ENCODE peak calls at places on chromosomes 12 and 14, in ten cellular contexts. One of them, this sample, is unnamed. For H3K9me3, the result is how much of the 10 kb centered on the place peaks cover.

GRCh38 chr14:95314609-95315008 is 5.1 kb downstream of the CLMN start:
- DNase-seq in testis: no peak
- DNase-seq in body of pancreas: no peak
- DNase-seq in PC-9: peak
- DNase-seq in CD4-positive, alpha-beta T cell: no peak
- DNase-seq in right atrium auricular region: no peak
- DNase-seq in breast epithelium: peak
- DNase-seq in mucosa of descending colon: peak
- DNase-seq in left lung: no peak
- DNase-seq in fibroblast of lung: peak
- DNase-seq in this sample: no peak

GRCh38 chr14:65414961-65415589 is 2.5 kb downstream of the FUT8 start:
- DNase-seq in testis: peak
- DNase-seq in body of pancreas: peak
- DNase-seq in PC-9: no peak
- DNase-seq in CD4-positive, alpha-beta T cell: no peak
- DNase-seq in right atrium auricular region: no peak
- DNase-seq in breast epithelium: no peak
- DNase-seq in mucosa of descending colon: no peak
- DNase-seq in left lung: no peak
- DNase-seq in fibroblast of lung: peak
- DNase-seq in this sample: no peak

GRCh38 chr12:56103066-56103711 is 1.2 kb upstream of the PA2G4 start:
- DNase-seq in testis: no peak
- DNase-seq in body of pancreas: no peak
- DNase-seq in PC-9: no peak
- DNase-seq in CD4-positive, alpha-beta T cell: no peak
- DNase-seq in right atrium auricular region: no peak
- DNase-seq in breast epithelium: no peak
- DNase-seq in mucosa of descending colon: no peak
- DNase-seq in left lung: no peak
- DNase-seq in fibroblast of lung: no peak
- DNase-seq in this sample: no peak

GRCh38 chr12:46921048-46921753 is 95.4 kb upstream of the SLC38A4 start:
- DNase-seq in testis: no peak
- DNase-seq in body of pancreas: no peak
- DNase-seq in PC-9: no peak
- DNase-seq in CD4-positive, alpha-beta T cell: no peak
- DNase-seq in right atrium auricular region: no peak
- DNase-seq in breast epithelium: no peak
- DNase-seq in mucosa of descending colon: no peak
- DNase-seq in left lung: no peak
- DNase-seq in fibroblast of lung: peak
- DNase-seq in this sample: no peak

GRCh38 chr14:86574026-86574777 is 1044.3 kb downstream of the FLRT2 start:
- DNase-seq in testis: no peak
- DNase-seq in body of pancreas: no peak
- DNase-seq in PC-9: no peak
- DNase-seq in CD4-positive, alpha-beta T cell: no peak
- DNase-seq in right atrium auricular region: no peak
- DNase-seq in breast epithelium: no peak
- DNase-seq in mucosa of descending colon: no peak
- DNase-seq in left lung: no peak
- DNase-seq in fibroblast of lung: peak
- DNase-seq in this sample: no peak

GRCh38 chr12:47707355-47707754 is 1.5 kb upstream of the RPAP3 start:
- DNase-seq in testis: no peak
- DNase-seq in body of pancreas: no peak
- DNase-seq in PC-9: no peak
- DNase-seq in CD4-positive, alpha-beta T cell: no peak
- DNase-seq in right atrium auricular region: no peak
- DNase-seq in breast epithelium: no peak
- DNase-seq in mucosa of descending colon: no peak
- DNase-seq in left lung: no peak
- DNase-seq in fibroblast of lung: no peak
- DNase-seq in this sample: no peak

GRCh38 chr14:44795725-44796124 is 166.0 kb downstream of the KLHL28 start:
- DNase-seq in testis: no peak
- DNase-seq in body of pancreas: no peak
- DNase-seq in PC-9: peak
- DNase-seq in CD4-positive, alpha-beta T cell: no peak
- DNase-seq in right atrium auricular region: no peak
- DNase-seq in breast epithelium: no peak
- DNase-seq in mucosa of descending colon: no peak
- DNase-seq in left lung: no peak
- DNase-seq in fibroblast of lung: peak
- DNase-seq in this sample: no peak

GRCh38 chr12:52130695-52131094 is 51.2 kb downstream of the SMIM41 start:
- DNase-seq in testis: peak
- DNase-seq in body of pancreas: no peak
- DNase-seq in PC-9: no peak
- DNase-seq in CD4-positive, alpha-beta T cell: no peak
- DNase-seq in right atrium auricular region: no peak
- DNase-seq in breast epithelium: peak
- DNase-seq in mucosa of descending colon: no peak
- DNase-seq in left lung: peak
- DNase-seq in fibroblast of lung: no peak
- DNase-seq in this sample: no peak

DNA sequence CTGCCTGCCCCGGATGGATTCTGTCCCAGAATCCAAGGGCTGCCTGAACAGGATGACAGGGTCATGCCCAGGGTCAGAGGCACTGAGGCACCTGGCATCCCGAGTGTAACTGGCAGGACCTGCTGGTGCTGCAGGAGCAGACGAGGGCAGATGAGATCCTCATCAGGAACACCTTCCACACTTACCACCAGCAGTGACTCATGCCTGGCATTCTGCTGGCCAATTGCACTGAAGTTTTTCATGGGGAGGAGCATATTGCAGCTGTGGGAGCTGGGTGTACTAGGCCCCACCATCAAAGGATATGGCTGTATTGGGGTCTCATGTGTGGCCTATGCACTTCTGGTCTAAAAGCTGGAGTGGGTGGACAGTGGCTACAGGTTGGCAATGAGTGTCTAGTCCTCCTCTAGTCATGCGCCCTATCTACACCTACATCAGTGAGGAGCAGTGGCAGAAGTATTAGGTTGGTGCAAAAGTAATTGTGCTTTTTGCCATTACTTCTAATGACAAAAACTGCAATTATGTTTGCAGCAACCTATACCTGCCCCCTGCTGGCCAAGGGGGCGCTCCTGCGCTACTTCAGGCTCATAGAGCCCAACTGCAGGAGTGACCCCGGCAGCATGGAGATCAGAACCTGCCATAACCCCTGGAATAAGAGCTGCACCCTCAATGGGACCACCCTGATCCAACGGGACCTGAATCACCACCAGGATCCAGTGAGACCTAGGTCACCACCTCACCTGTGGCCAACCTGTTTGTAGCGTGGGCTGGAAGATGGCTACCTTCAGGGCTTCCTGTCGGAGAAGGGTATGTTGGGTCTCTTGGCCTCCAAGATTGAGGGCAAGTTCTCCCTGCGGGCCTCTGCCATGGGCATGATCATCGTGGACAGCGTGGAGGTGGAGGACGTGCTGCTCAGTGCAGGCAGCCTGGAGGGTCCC is 8.0 kb upstream of the C12orf42 start:
- DNase-seq in testis: peak
- DNase-seq in body of pancreas: peak
- DNase-seq in PC-9: no peak
- DNase-seq in CD4-positive, alpha-beta T cell: peak
- DNase-seq in right atrium auricular region: no peak
- DNase-seq in breast epithelium: no peak
- DNase-seq in mucosa of descending colon: peak
- DNase-seq in left lung: no peak
- DNase-seq in fibroblast of lung: no peak
- DNase-seq in this sample: peak
- TF ChIP-seq CTCF in testis: peak
- TF ChIP-seq CTCF in body of pancreas: peak
- TF ChIP-seq CTCF in PC-9: peak
- TF ChIP-seq CTCF in CD4-positive, alpha-beta T cell: peak
- TF ChIP-seq CTCF in right atrium auricular region: peak
- TF ChIP-seq CTCF in breast epithelium: no peak
- TF ChIP-seq CTCF in mucosa of descending colon: peak
- TF ChIP-seq CTCF in left lung: peak
- TF ChIP-seq CTCF in fibroblast of lung: no peak
- TF ChIP-seq CTCF in this sample: peak

DNA sequence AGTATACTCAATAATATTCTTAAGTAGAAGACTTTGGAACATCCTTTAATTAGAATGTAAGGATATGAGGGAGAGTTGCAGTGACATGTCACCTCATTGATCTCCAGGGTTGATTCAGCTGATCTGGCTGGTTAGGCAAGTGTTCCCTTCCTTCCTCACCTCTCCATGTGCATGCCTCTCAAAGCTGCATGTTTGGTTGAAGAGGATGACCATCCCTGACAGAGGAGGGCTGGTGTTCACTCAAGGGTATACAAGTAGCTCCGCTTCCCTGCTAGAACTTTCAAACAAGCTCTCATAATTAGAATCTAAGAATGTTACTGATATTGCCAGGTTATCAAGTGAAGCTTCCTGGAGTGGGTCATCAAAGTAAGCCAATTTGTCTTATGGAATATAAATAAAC is 341.1 kb upstream of the FLRT2 start:
- DNase-seq in testis: no peak
- DNase-seq in body of pancreas: no peak
- DNase-seq in PC-9: no peak
- DNase-seq in CD4-positive, alpha-beta T cell: no peak
- DNase-seq in right atrium auricular region: no peak
- DNase-seq in breast epithelium: no peak
- DNase-seq in mucosa of descending colon: no peak
- DNase-seq in left lung: no peak
- DNase-seq in fibroblast of lung: no peak
- DNase-seq in this sample: no peak
- H3K9me3 ChIP-seq in testis: under half
- H3K9me3 ChIP-seq in body of pancreas: under half
- H3K9me3 ChIP-seq in PC-9: under half
- H3K9me3 ChIP-seq in CD4-positive, alpha-beta T cell: under half
- H3K9me3 ChIP-seq in right atrium auricular region: under half
- H3K9me3 ChIP-seq in breast epithelium: under half
- H3K9me3 ChIP-seq in mucosa of descending colon: under half
- H3K9me3 ChIP-seq in left lung: under half
- H3K9me3 ChIP-seq in fibroblast of lung: under half
- H3K9me3 ChIP-seq in this sample: under half

GRCh38 chr14:20469890-20470858 is 968 bp downstream of the PNP start:
- DNase-seq in testis: peak
- DNase-seq in body of pancreas: peak
- DNase-seq in PC-9: peak
- DNase-seq in CD4-positive, alpha-beta T cell: no peak
- DNase-seq in right atrium auricular region: peak
- DNase-seq in breast epithelium: no peak
- DNase-seq in mucosa of descending colon: peak
- DNase-seq in left lung: no peak
- DNase-seq in fibroblast of lung: peak
- DNase-seq in this sample: peak

GRCh38 chr14:20472566-20473206 is 3.5 kb downstream of the PNP start:
- DNase-seq in testis: no peak
- DNase-seq in body of pancreas: no peak
- DNase-seq in PC-9: no peak
- DNase-seq in CD4-positive, alpha-beta T cell: no peak
- DNase-seq in right atrium auricular region: no peak
- DNase-seq in breast epithelium: no peak
- DNase-seq in mucosa of descending colon: no peak
- DNase-seq in left lung: no peak
- DNase-seq in fibroblast of lung: no peak
- DNase-seq in this sample: no peak

GRCh38 chr14:20468773-20469241 is 399 bp upstream of the PNP start:
- DNase-seq in testis: no peak
- DNase-seq in body of pancreas: no peak
- DNase-seq in PC-9: no peak
- DNase-seq in CD4-positive, alpha-beta T cell: no peak
- DNase-seq in right atrium auricular region: no peak
- DNase-seq in breast epithelium: no peak
- DNase-seq in mucosa of descending colon: no peak
- DNase-seq in left lung: peak
- DNase-seq in fibroblast of lung: no peak
- DNase-seq in this sample: no peak

DNA sequence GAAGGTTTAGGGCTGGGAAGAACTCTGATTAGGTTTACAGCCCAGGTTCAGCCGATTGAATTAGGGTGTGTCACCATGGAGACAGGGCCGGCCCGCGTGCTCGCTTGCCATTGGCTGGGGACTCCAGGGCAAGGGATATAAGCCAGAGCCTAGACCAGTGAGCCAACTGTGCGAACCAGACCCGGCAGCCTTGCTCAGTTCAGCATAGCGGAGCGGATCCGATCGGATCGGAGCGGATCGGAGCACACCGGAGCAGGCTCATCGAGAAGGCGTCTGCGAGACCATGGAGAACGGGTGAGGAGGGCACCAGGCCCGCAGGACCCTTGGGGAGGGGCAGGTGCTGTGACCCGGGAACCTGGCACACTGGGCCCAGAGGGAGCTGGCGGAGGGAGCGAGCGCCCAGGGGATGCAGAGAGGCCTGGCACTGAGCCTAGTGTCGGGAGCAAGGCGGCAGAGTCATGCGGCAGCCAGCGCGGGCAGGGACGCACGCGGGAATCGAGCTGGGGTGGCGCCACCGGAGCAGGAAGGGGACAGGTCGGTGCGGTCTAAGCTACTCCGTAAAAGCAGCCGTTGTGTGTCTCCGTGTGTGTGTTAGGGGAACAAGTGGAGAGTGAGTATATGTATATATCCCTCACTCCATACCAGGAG is at the start of gene PNP:
- DNase-seq in testis: peak
- DNase-seq in body of pancreas: peak
- DNase-seq in PC-9: peak
- DNase-seq in CD4-positive, alpha-beta T cell: peak
- DNase-seq in right atrium auricular region: peak
- DNase-seq in breast epithelium: peak
- DNase-seq in mucosa of descending colon: peak
- DNase-seq in left lung: peak
- DNase-seq in fibroblast of lung: peak
- DNase-seq in this sample: peak
- TF ChIP-seq CTCF in testis: no peak
- TF ChIP-seq CTCF in body of pancreas: no peak
- TF ChIP-seq CTCF in PC-9: no peak
- TF ChIP-seq CTCF in CD4-positive, alpha-beta T cell: no peak
- TF ChIP-seq CTCF in right atrium auricular region: peak
- TF ChIP-seq CTCF in breast epithelium: no peak
- TF ChIP-seq CTCF in mucosa of descending colon: no peak
- TF ChIP-seq CTCF in left lung: no peak
- TF ChIP-seq CTCF in fibroblast of lung: no peak
- TF ChIP-seq CTCF in this sample: no peak

DNA sequence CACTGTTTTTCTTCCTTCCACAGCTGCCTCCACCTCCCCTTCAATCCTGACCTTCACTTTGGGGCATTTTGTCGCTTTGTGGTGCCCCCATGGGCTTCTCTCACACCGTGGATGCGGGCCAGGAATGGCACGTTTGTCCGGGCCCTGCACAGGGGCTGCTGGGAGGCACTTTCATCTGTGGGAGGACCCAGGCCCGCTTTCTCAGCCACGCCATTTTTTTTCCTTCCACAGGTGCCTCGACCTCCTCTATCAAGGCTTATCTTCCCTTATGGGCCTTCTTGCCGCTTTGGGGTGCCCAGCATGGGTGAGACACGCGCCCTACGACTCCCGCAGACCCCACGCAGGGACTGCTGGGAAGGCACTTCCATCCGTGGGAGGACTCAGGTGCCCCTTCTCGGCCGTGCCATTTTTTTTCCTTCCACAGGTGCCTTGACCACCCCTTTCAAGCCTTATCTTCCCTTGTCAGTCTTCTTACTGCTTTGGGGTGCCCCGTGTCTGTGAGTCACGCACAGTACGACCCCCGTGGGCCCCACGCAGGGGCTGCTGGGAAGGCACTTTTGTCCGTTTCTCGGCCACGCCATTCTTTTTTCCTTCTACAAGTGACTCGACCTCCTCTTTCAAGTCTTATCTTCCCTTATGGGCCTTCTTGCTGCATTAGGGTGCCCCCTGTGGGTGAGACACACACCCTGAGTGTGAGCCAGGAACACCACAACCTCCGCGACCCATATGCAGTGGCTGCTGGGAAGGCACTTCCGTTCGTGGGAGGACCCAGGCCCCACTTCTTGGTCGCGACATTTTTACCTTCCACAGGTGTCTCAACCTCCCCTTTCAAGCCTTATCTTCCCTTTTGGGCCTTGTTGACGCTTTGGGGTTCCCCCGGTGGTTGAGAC is 270.7 kb downstream of the ALG10 start:
- DNase-seq in testis: no peak
- DNase-seq in body of pancreas: no peak
- DNase-seq in PC-9: peak
- DNase-seq in CD4-positive, alpha-beta T cell: no peak
- DNase-seq in right atrium auricular region: no peak
- DNase-seq in breast epithelium: no peak
- DNase-seq in mucosa of descending colon: peak
- DNase-seq in left lung: peak
- DNase-seq in fibroblast of lung: no peak
- DNase-seq in this sample: peak
- H3K9me3 ChIP-seq in testis: under half
- H3K9me3 ChIP-seq in body of pancreas: under half
- H3K9me3 ChIP-seq in PC-9: under half
- H3K9me3 ChIP-seq in CD4-positive, alpha-beta T cell: under half
- H3K9me3 ChIP-seq in right atrium auricular region: under half
- H3K9me3 ChIP-seq in breast epithelium: half or more
- H3K9me3 ChIP-seq in mucosa of descending colon: half or more
- H3K9me3 ChIP-seq in left lung: half or more
- H3K9me3 ChIP-seq in fibroblast of lung: under half
- H3K9me3 ChIP-seq in this sample: under half